ENCODE peak calls at places on chromosomes 5 and 9, in nine cellular contexts. B is Panc1, P is cardiac muscle cell, Z is hepatocyte, Q is H9, Y is breast epithelium, O is adipocyte, K is IMR-90, W is aorta. F is an unnamed sample. For H3K4me1, the result is how much of the 10 kb centered on the place peaks cover.

GRCh38 chr9:83596899-83597504 is 25.9 kb upstream of the IDNK start:
- DNase-seq in K (no peak), W (no peak), P (peak), B (no peak), O (peak), Q (peak), Z (peak), Y (no peak), F (no peak)

GRCh38 chr5:127373858-127374491 is 83.4 kb downstream of the MEGF10 start:
- DNase-seq in W (no peak), B (no peak), Q (no peak), K (no peak), O (no peak), Z (no peak), P (no peak), Y (no peak), F (no peak)

GRCh38 chr5:14560091-14560595 is 21.4 kb upstream of the OTULINL start:
- DNase-seq in Q (no peak), B (no peak), P (no peak), W (no peak), Z (peak), K (no peak), O (no peak), Y (no peak), F (no peak)

GRCh38 chr9:77158772-77159513 is 18.4 kb upstream of the VPS13A start:
- DNase-seq in O (peak), P (no peak), B (no peak), W (no peak), K (peak), Q (no peak), Z (no peak), Y (no peak), F (no peak)

GRCh38 chr5:178360231-178360925 is 127.8 kb upstream of the PHYKPL start:
- DNase-seq in K (no peak), Z (no peak), P (no peak), O (no peak), B (no peak), Y (no peak), Q (no peak), W (peak), F (no peak)

GRCh38 chr9:84512493-84512892 is 157.0 kb upstream of the NTRK2 start:
- DNase-seq in W (no peak), Q (no peak), P (no peak), B (no peak), K (no peak), Y (no peak), Z (no peak), O (no peak), F (no peak)

GRCh38 chr9:37550781-37551180 is 25.4 kb downstream of the FBXO10 start:
- DNase-seq in K (peak), P (no peak), W (no peak), Q (no peak), Y (no peak), B (no peak), O (peak), Z (no peak), F (no peak)

GRCh38 chr5:60516688-60517087 is 183.3 kb downstream of the DEPDC1B start:
- DNase-seq in W (no peak), Q (peak), Z (no peak), B (no peak), Y (no peak), K (no peak), O (no peak), P (no peak), F (no peak)

DNA sequence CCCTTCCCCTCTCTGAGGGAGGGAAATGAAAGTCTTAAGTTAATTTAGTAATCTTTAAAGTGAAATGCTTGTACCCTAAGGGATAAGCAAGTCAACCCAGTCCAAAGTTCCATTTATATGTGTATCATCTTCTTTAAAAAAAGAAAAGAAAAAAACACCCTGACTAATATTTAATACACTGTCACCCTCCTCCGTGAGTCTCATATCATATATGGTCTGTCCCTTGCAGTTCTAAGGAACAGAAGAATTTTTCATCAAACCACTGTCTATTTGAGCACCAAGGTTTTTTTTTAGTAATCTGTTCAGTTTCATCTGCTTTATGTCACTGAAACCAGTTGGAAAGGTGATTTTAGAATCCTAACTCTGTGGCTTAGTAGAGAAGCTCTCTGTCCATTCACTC is 15.2 kb downstream of the TNIP1 start:
- DNase-seq in P (no peak), O (no peak), B (no peak), Q (no peak), Z (no peak), W (no peak), Y (no peak), K (no peak), F (no peak)
- H3K4me1 ChIP-seq in P (under half), O (half or more), B (under half), Q (under half), Z (under half), W (under half), Y (under half), K (under half), F (half or more)

DNA sequence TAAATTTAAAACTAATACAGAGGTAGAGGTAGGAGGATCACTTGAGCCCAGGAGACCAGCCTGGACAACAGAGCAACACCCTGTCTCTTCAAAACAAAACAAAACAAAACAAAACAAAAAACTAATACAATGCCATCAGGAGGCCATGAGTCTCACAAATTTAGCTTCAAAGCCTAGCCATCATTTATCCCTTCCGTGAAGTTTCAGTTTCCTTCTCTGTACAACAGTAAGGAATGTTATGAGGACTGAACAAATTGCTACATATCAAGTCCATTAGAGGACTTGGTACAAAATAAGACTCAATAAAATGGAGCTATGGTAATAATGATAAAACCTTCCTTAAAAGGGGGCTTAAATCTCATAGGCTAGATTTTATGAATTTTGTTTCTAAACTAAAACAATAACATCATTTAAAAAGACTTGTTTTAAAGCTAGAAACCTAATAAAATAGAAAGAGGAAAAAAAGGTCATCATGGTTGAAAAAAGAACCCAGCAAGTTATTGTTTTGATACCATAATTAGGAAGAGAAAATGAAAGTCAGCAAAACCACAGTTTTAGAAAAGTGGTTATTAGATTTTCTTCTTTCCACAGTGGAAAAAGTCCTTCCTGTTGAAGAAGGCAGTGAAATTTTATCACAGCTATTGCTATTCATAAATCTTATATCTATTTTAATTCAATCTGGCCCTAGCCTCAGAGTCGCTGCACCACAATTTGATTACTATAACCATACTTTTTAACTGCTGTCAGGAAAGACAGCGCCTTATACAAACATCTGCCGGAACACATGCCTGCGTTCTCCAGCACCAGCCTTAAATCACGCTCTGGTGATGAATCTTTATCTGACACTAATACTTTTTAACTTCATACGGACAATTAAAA is 60.5 kb downstream of the MAPKAP1 start:
- DNase-seq in Y (no peak), O (peak), W (no peak), B (no peak), Z (no peak), Q (no peak), K (no peak), P (no peak), F (no peak)
- H3K4me1 ChIP-seq in Y (under half), O (under half), W (under half), B (under half), Z (under half), Q (under half), K (under half), P (under half), F (under half)

GRCh38 chr9:120571443-120572257 is 8.3 kb downstream of the CDK5RAP2 start:
- DNase-seq in O (peak), P (no peak), B (no peak), Q (no peak), Z (peak), K (peak), W (peak), Y (peak), F (peak)

GRCh38 chr9:120567874-120568273 is 12.1 kb downstream of the CDK5RAP2 start:
- DNase-seq in Z (no peak), O (no peak), B (no peak), P (no peak), W (no peak), Y (no peak), Q (no peak), K (no peak), F (no peak)

GRCh38 chr9:120569556-120569955 is 10.4 kb downstream of the CDK5RAP2 start:
- DNase-seq in K (peak), B (no peak), W (no peak), Z (no peak), Y (no peak), P (no peak), Q (no peak), O (peak), F (no peak)

GRCh38 chr9:120568816-120569215 is 11.2 kb downstream of the CDK5RAP2 start:
- DNase-seq in K (no peak), Y (no peak), P (no peak), W (no peak), O (no peak), B (no peak), Z (no peak), Q (no peak), F (no peak)

DNA sequence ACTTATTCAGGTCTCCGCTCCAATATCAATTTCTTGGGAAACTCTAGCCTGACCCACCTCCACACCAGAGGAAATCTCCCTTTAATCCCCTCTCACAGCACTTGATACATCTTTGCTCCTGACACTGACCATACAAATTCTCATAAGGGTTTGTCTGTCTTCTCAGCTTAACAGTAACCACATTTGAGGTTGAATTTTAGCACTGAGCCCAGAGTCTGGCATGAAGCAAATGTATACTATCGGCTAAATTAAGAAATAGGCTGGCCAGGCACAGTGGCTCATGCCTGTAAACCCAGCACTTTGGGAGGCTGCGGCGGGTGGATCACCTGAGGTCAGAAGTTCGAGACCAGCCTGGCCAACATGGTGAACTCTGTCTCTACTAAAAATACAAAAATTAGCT is 9.7 kb downstream of the CDK5RAP2 start:
- DNase-seq in P (no peak), K (no peak), Y (no peak), O (no peak), W (no peak), Z (no peak), B (no peak), Q (no peak), F (no peak)
- H3K4me1 ChIP-seq in P (under half), K (under half), Y (under half), O (under half), W (under half), Z (under half), B (under half), Q (under half), F (under half)

DNA sequence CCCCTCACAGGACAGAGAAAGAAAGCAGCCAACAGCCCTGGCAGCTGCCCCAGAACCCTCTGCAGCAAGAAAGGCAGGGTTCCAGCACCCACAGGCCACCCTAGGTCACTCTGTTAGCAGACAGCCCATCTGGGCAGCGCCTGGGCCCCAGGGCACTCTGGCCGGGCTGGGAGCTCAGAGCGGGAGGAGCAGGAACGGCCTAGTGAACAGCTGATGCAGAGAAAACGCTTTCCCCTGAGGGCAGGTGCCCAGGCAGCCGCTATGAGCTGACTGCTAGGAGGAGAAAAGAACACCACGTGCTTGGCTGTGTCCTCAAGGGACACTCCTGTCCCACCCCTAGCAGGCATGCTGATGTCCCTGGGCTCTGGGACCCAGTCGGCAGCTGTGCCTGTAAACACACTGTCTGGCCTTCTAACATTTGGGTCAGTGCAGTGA is 6.6 kb downstream of the RALGDS start:
- DNase-seq in K (peak), Z (no peak), O (peak), Q (no peak), B (no peak), W (peak), Y (no peak), P (no peak), F (peak)
- H3K4me1 ChIP-seq in K (under half), Z (under half), O (half or more), Q (under half), B (half or more), W (under half), Y (half or more), P (under half), F (half or more)

DNA sequence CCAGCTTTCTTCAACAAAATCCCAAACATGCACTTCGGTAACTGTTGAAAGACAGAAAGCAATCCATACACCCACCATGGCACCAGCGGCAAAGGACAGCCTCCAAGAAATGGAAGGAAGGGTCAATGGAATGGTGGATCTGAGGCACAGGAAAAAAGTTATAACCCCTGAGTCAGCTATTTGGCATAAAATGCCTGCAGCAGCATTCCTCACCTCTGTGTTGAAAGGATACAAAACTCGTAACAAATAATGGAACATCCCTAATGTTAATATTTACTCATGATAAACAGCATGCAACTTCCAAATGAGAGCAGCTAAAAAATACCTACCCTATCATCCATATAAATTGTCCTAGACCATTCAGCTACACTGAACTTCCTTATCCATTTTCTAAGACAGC is 9.4 kb downstream of the FBXW11 start:
- DNase-seq in Q (no peak), W (no peak), B (no peak), Y (no peak), K (no peak), Z (no peak), O (no peak), P (no peak), F (no peak)
- H3K4me1 ChIP-seq in Q (under half), W (under half), B (under half), Y (under half), K (under half), Z (under half), O (under half), P (under half), F (under half)

DNA sequence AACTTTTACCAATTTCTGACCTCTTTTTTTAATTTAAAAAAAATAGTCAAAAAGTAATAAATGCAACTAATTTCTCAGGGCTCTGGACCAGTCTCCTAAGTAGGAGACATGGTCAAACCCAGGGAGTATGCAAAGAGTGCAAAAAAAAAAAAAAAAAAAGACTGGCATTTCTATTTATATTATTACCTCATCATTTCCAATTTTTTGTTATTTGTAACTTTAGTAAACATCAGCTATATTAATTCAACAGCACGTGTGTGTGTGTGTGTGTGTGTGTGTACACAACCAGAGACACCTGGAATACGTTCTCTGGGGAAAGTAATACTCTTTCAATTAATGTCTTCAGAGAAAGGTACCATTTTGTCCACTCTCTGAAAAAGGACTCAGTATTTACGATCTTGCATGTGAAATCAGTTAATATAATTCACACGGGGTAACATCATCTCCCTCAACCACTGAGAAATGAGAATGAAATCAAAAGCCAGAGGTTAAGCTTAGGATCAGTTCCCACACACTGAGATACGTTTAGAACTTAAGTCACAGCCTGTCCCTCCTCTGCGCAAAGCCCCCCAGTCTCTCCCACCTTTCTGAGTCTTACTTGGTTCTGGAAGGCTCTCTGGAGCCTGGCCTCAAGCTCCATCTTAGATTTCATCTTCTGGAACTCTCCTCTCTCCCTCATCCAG is 21.9 kb downstream of the ZNF608 start:
- DNase-seq in Y (no peak), Q (no peak), O (no peak), B (no peak), W (no peak), K (no peak), Z (no peak), P (no peak), F (no peak)
- H3K4me1 ChIP-seq in Y (under half), Q (under half), O (under half), B (half or more), W (under half), K (under half), Z (under half), P (half or more), F (under half)